ENCODE peak calls at places on chromosomes 5 and 9, in eight cellular contexts. D is AG04450, X is HepG2, L is cardiac muscle cell, R is A549, U is aorta, A is IMR-90, V is neuronal stem cell. H is an unnamed sample.

GRCh38 chr5:29758986-29759421 is 1434.5 kb upstream of the CDH6 start:
- DNase-seq in D (no peak), X (peak), L (no peak), R (no peak), U (no peak), A (no peak), V (peak), H (no peak)

GRCh38 chr5:143506881-143507552 is 103.5 kb upstream of the NR3C1 start:
- DNase-seq in D (peak), X (peak), L (peak), R (peak), U (no peak), A (peak), V (no peak), H (no peak)

GRCh38 chr5:42879267-42879666 is 67.6 kb upstream of the SELENOP start:
- DNase-seq in D (no peak), X (no peak), L (no peak), R (no peak), U (no peak), A (no peak), V (no peak), H (no peak)

GRCh38 chr9:82565188-82565966 is 497.6 kb downstream of the RASEF start:
- DNase-seq in D (no peak), X (no peak), L (no peak), R (no peak), U (no peak), A (no peak), V (no peak), H (no peak)

GRCh38 chr9:128552744-128553221 is 396 bp downstream of the SPTAN1 start:
- DNase-seq in D (no peak), X (no peak), L (peak), R (no peak), U (peak), A (no peak), V (peak), H (peak)

GRCh38 chr5:133843911-133844310 is 124.5 kb downstream of the C5orf15 start:
- DNase-seq in D (no peak), X (no peak), L (no peak), R (no peak), U (no peak), A (no peak), V (no peak), H (no peak)

GRCh38 chr5:178651046-178651810 is 24.4 kb upstream of the CLK4 start:
- DNase-seq in D (no peak), X (no peak), L (peak), R (no peak), U (no peak), A (peak), V (no peak), H (no peak)

GRCh38 chr5:169670769-169671525 is 33.9 kb downstream of the DOCK2 start:
- DNase-seq in D (no peak), X (no peak), L (no peak), R (no peak), U (no peak), A (no peak), V (no peak), H (no peak)

GRCh38 chr9:84875193-84875592 is 205.7 kb downstream of the NTRK2 start:
- DNase-seq in D (no peak), X (no peak), L (peak), R (no peak), U (no peak), A (no peak), V (no peak), H (no peak)

GRCh38 chr5:38257236-38258036 is 923 bp upstream of the EGFLAM start:
- DNase-seq in D (no peak), X (no peak), L (no peak), R (no peak), U (no peak), A (no peak), V (peak), H (no peak)

GRCh38 chr9:95181226-95181818 is 136.2 kb downstream of the FANCC start:
- DNase-seq in D (no peak), X (no peak), L (peak), R (peak), U (no peak), A (peak), V (no peak), H (no peak)

GRCh38 chr5:62909331-62909730 is 330.7 kb downstream of the LRRC70 start:
- DNase-seq in D (no peak), X (no peak), L (no peak), R (no peak), U (no peak), A (no peak), V (no peak), H (no peak)

GRCh38 chr9:77019810-77020437 is 469 bp downstream of the FOXB2 start:
- DNase-seq in D (no peak), X (no peak), L (no peak), R (no peak), U (peak), A (no peak), V (no peak), H (no peak)
- H3K4me3 ChIP-seq in D (no peak), X (no peak), L (no peak), R (peak), U (no peak), A (no peak), V (no peak), H (no peak)

DNA sequence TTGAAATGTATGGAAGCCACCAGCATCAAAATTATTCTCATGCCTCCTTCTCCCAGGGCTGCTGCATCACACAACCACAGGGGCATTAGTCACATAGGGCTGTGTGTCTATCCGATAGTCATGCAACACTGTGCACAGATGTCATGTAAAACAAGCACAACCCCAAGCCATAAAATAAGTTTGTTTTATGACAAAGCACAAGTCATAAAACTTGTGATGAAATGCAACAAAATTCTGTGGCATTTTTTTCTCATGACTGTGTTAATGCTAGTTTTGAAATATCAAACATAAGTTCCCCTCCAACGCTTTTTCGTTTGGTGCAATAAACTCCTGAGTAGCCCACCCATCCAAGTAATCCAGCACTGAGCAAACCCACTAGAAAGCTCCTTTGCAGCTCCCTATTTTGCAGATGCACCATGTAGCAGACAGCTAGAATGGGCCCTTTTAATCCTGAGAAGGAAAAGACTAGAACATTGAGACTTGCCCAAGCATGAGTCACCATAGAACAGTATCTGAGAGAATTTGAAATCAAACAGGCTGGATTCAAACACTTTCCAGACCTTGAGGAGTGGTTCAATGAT is 93.3 kb upstream of the ZNF366 start:
- DNase-seq in D (peak), X (no peak), L (peak), R (peak), U (no peak), A (peak), V (no peak), H (no peak)
- H3K27ac ChIP-seq in D (peak), X (no peak), L (no peak), R (peak), U (no peak), A (peak), V (no peak), H (peak)

DNA sequence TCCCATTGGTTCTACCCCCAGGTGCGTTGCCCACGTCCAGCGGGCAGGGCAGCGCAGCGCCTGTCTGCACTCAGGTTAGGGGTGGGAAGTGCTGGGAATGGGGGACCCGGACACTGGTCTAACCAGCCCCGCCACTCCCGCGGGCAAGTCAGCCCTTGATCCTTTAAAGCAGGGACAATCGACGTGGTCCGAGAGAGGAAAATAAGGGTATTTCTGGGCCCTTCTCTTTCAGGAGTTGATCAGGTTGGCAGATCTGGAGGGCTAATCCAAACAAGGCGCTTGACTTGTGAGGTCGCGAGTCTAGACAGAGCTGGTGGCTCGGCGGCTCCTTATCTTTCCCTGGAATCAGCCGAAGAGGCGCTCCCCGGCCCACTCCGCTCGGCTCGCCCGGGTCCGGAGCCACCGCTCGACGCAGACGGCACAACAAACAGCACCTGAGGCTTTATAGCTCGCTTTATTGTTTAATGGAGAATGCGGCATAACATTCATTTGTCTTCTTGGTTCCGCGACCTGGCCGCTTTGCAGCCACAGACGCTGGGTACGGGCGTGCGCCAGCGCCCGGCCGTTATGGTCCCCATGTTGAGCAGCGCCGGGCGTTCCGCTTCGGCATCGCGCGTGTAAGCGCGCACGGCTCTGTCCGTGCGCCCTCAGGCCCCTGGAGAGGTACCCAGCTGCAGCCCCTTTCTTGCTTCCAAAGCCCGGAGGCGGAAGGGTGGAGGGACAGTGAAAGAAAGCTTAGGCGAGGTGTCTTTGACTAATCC is 15.8 kb downstream of the ISL1 start:
- DNase-seq in D (no peak), X (no peak), L (no peak), R (no peak), U (no peak), A (no peak), V (peak), H (no peak)
- H3K4me3 ChIP-seq in D (no peak), X (no peak), L (peak), R (no peak), U (no peak), A (no peak), V (no peak), H (no peak)

GRCh38 chr5:135242021-135242480 is 157.0 kb downstream of the MACROH2A1 start:
- DNase-seq in D (no peak), X (no peak), L (peak), R (no peak), U (no peak), A (peak), V (no peak), H (peak)

GRCh38 chr5:135243194-135244191 is 155.5 kb downstream of the MACROH2A1 start:
- DNase-seq in D (no peak), X (peak), L (peak), R (no peak), U (no peak), A (no peak), V (no peak), H (no peak)

GRCh38 chr5:135240781-135241360 is 158.2 kb downstream of the MACROH2A1 start:
- DNase-seq in D (no peak), X (no peak), L (no peak), R (no peak), U (no peak), A (no peak), V (no peak), H (no peak)

GRCh38 chr5:135241536-135241935 is 157.5 kb downstream of the MACROH2A1 start:
- DNase-seq in D (no peak), X (no peak), L (no peak), R (no peak), U (no peak), A (no peak), V (no peak), H (no peak)

DNA sequence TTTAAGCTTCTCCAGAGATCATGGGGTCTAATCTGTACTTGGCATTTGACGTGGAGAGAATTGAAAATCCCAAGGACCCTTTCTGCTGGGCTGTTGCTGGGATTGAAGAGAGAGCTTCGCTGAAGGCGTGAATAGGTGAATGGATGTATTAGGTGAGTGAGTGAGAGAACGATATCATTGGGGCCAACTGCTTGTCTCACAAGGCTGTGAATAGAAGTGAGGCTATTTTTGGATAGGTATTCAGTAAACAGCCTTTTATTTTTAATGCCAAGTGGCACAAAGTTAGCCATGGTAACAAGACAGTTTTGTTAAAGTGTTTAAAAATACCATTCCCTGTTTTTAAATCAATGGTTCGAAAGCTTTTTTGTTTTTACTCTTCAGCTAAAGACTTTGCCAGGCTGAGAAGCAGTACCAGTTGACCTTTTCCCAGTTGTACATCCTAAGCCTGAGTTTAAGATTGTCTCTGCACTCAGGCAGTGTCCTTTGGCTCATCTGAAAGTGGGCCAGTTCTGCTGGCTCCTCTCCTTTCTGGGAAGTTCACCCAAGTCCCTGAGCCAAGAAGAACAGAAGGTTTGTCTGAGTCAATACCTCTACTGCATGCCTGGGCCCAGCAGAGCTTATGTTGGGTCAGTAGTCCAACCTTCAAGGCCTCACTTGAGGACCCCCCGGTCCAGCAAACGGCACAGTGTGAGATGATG is 156.4 kb downstream of the MACROH2A1 start:
- DNase-seq in D (no peak), X (no peak), L (peak), R (no peak), U (no peak), A (peak), V (no peak), H (no peak)
- H3K27ac ChIP-seq in D (no peak), X (no peak), L (no peak), R (peak), U (peak), A (no peak), V (no peak), H (peak)

DNA sequence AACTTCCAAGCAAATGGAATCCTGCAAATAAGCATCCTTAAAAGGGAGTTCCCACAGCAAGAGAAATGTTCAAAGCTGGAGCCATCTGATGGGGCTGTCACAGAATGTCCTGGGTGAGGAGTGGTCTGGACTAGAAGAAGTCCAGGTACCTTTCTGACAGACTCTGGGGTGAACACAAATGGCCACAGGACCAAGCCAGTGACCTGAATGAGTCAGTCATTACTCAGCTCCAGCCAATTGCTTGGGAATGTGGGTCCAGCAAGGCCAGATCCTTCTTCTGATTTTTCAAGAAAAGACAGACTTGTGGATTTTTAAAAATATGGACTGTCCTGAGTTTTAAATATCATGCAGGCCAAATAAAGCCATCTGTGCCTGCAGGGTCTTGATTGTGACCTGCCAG is 30.1 kb downstream of the GALNT10 start:
- DNase-seq in D (no peak), X (no peak), L (peak), R (no peak), U (no peak), A (peak), V (no peak), H (no peak)
- H3K4me3 ChIP-seq in D (no peak), X (no peak), L (no peak), R (no peak), U (no peak), A (no peak), V (no peak), H (no peak)

GRCh38 chr9:21096172-21096900 is 18.6 kb upstream of the IFNB1 start:
- DNase-seq in D (peak), X (no peak), L (peak), R (no peak), U (no peak), A (peak), V (no peak), H (no peak)
- H3K27ac ChIP-seq in D (peak), X (no peak), L (peak), R (no peak), U (peak), A (peak), V (no peak), H (peak)

GRCh38 chr5:110106750-110107149 is 417.0 kb downstream of the MAN2A1 start:
- DNase-seq in D (no peak), X (peak), L (no peak), R (no peak), U (no peak), A (no peak), V (no peak), H (no peak)

GRCh38 chr5:110104048-110104725 is 414.5 kb downstream of the MAN2A1 start:
- DNase-seq in D (no peak), X (no peak), L (no peak), R (no peak), U (no peak), A (no peak), V (no peak), H (no peak)

GRCh38 chr5:110104728-110105127 is 415.0 kb downstream of the MAN2A1 start:
- DNase-seq in D (no peak), X (no peak), L (no peak), R (no peak), U (no peak), A (no peak), V (no peak), H (no peak)

GRCh38 chr5:110108520-110108919 is 418.8 kb downstream of the MAN2A1 start:
- DNase-seq in D (no peak), X (no peak), L (no peak), R (no peak), U (no peak), A (no peak), V (no peak), H (no peak)

DNA sequence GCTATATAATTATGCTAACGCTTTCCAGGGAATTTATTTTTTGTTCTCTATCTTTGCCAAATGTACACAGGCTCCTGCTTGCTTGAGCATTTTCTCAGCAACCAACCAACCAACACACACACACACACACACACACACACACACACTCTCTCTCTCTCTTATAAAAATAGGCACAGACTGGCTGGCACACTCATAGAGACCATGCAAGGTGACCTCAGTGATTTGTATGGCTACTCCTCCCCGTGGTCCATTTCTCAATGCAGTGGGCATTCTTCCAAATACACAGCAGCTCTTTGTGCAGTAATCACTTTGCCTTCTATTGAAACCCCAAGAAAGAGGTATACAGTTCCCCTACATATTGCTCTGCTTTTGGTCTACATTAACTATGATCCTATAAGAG is 416.0 kb downstream of the MAN2A1 start:
- DNase-seq in D (no peak), X (peak), L (peak), R (no peak), U (no peak), A (no peak), V (no peak), H (no peak)
- H3K4me3 ChIP-seq in D (no peak), X (no peak), L (no peak), R (no peak), U (no peak), A (no peak), V (no peak), H (no peak)

DNA sequence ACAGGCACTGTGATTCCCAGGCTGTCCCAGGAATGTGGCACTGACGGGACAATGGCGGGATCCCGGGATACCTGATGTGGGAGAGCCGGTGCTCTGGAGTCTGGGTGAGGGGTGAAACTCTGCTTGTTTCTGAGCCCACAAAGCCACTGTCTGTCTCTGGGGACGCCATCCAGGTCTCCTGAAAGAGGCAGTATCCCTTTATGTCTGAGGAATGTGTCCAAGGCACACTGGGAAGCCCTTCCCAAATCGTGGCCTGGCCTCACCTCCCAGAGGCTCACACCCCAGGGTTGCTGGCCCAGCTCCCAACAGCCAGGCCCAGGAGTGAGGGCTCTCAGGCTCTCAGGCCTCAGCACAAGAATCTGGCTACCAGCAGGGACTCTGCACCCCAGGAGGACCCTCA is 27.1 kb downstream of the ORM2 start:
- DNase-seq in D (no peak), X (no peak), L (no peak), R (no peak), U (peak), A (no peak), V (no peak), H (no peak)
- H3K27ac ChIP-seq in D (no peak), X (no peak), L (no peak), R (no peak), U (no peak), A (no peak), V (no peak), H (no peak)

H was measured in lower lobe of right lung.